ENCODE peak calls at places on chromosome 6, in seven cellular contexts. F is Panc1; C is HFF-Myc; Z is GM12864; E is tibial artery; O is HCT116; S is CD8-positive, alpha-beta T cell. W is an unnamed sample.

GRCh38 chr6:148846778-148847761 is 100.2 kb downstream of the UST start:
- DNase-seq in E (no peak), S (no peak), C (no peak), O (no peak), F (no peak), Z (no peak), W (no peak)

GRCh38 chr6:98832282-98833100 is 1.9 kb upstream of the POU3F2 start:
- DNase-seq in C (peak; percentile 16), Z (no peak), S (no peak), E (no peak), O (no peak), F (no peak), W (no peak)

GRCh38 chr6:70180183-70180903 is 122.5 kb downstream of the COL9A1 start:
- DNase-seq in E (no peak), F (no peak), Z (no peak), S (no peak), O (no peak), C (no peak), W (no peak)

GRCh38 chr6:33727932-33728331 is 16.4 kb upstream of the UQCC2 start:
- DNase-seq in Z (no peak), O (no peak), C (no peak), E (no peak), S (no peak), F (no peak), W (no peak)

GRCh38 chr6:17450825-17451224 is 57.4 kb downstream of the CAP2 start:
- DNase-seq in O (no peak), Z (no peak), S (no peak), C (no peak), E (no peak), F (no peak), W (no peak)

GRCh38 chr6:127833336-127833735 is 67.5 kb downstream of the THEMIS start:
- DNase-seq in E (no peak), O (no peak), S (no peak), F (no peak), C (no peak), Z (no peak), W (no peak)

GRCh38 chr6:148487461-148487860 is 144.8 kb downstream of the SASH1 start:
- DNase-seq in C (no peak), O (no peak), Z (no peak), E (no peak), F (no peak), S (no peak), W (no peak)

GRCh38 chr6:156061958-156062661 is 606.5 kb upstream of the NOX3 start:
- DNase-seq in O (no peak), E (peak; percentile 69), Z (no peak), S (no peak), F (no peak), C (no peak), W (no peak)

GRCh38 chr6:3211681-3212080 is 15.8 kb downstream of the TUBB2B start:
- DNase-seq in C (no peak), S (no peak), E (no peak), O (no peak), Z (no peak), F (no peak), W (no peak)

GRCh38 chr6:3209114-3210023 is 18.1 kb downstream of the TUBB2B start:
- DNase-seq in F (peak; percentile 88), S (no peak), E (peak; percentile 57), C (peak; percentile 99), O (peak; percentile 96), Z (peak; percentile 78), W (no peak)

GRCh38 chr6:3208096-3208774 is 19.2 kb downstream of the TUBB2B start:
- DNase-seq in O (no peak), S (no peak), E (peak; percentile 71), Z (no peak), C (peak; percentile 87), F (no peak), W (no peak)

GRCh38 chr6:3208775-3209113 is 18.7 kb downstream of the TUBB2B start:
- DNase-seq in E (no peak), O (no peak), C (no peak), F (no peak), S (no peak), Z (no peak), W (no peak)

DNA sequence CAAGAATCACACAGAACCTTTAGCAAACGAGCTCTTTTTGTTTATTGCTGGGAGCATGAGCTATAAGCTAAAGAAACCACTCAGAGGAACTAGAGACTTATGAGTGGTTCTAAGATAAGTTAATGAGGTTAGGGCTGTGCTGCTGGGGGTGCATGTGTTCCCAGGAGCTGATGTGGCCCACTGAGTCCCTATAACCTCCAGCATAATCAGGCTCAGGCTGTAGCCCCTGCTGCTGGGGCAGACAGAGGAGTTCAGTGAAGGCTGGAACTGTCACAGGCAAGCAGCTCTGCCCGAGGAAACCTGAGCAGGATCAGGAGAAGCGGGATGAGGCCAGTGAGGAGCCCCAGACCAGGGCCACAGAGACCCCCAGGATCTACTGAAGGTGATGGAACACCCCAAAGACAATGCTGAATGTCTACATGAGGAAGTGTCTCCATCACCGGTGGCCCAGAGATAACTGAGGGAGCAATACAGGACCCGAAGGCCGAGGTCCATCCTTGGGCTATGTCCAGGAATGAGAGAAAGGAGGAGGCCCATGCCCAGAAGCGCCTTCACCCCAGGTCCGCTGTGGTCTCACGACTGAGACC is 17.3 kb downstream of the TUBB2B start:
- DNase-seq in S (no peak), Z (no peak), F (no peak), E (no peak), O (no peak), C (no peak), W (no peak)
- TF ChIP-seq CTCF in S (no peak), Z (no peak), F (no peak), E (no peak), O (no peak), C (no peak), W (no peak)

DNA sequence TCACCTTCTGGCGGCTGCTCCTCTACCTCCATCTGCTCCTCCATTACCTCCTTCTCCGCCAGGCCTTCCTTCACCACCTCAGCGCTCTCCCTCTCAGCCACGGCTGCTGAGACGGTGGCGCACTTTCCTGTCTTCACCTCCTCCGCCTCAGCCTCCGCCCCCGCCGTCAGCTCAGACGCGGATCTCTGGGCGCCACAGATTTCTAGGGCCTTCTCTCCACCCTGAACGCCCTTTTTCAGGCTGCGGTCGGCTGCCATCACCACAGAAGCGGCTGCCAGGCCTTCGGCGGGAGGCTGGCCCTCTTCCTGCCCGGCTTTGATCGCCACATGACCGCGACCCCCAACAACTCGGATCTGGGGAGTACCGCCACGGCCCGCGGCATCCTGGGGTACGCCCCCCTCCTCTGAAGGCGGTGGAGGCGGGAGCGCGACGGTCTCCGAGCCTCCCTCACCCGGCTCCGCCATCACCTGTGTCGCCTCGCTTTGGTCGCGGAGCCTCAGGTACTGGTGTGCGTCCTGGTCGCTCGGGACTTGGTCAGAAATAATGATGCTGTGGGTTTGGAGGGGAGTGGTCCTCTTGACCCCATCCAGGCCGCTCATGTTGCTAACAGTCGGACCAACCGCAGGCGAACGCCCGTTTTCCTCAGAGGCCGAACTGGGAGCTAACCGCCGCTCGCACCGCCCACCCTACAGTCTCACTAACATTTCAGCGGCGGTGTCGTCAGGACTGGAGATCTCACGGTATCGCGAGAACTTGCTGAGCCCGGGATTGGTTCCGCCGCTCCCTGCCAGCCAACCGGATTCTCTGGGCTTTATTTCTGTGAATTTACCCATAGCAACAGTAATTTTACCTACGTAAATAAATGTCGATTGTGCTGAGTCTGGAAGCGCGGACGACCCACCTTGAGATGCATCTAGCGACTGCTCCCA is at the start of gene TSPYL1:
- DNase-seq in F (peak; percentile 97), C (peak; percentile 93), Z (peak; percentile 93), O (peak; percentile 92), E (peak; percentile 97), S (peak; percentile 97), W (peak; percentile 94)
- TF ChIP-seq CTCF in F (peak; percentile 18), C (no peak), Z (peak; percentile 18), O (no peak), E (no peak), S (no peak), W (no peak)

GRCh38 chr6:166987448-166987847 is 11.7 kb upstream of the CEP43 start:
- DNase-seq in O (no peak), F (no peak), C (no peak), E (no peak), S (no peak), Z (no peak), W (no peak)

GRCh38 chr6:166987930-166988329 is 11.3 kb upstream of the CEP43 start:
- DNase-seq in Z (no peak), F (no peak), C (no peak), E (no peak), S (no peak), O (no peak), W (no peak)

GRCh38 chr6:166988674-166989201 is 10.5 kb upstream of the CEP43 start:
- DNase-seq in Z (no peak), F (no peak), S (no peak), E (no peak), C (no peak), O (no peak), W (no peak)

DNA sequence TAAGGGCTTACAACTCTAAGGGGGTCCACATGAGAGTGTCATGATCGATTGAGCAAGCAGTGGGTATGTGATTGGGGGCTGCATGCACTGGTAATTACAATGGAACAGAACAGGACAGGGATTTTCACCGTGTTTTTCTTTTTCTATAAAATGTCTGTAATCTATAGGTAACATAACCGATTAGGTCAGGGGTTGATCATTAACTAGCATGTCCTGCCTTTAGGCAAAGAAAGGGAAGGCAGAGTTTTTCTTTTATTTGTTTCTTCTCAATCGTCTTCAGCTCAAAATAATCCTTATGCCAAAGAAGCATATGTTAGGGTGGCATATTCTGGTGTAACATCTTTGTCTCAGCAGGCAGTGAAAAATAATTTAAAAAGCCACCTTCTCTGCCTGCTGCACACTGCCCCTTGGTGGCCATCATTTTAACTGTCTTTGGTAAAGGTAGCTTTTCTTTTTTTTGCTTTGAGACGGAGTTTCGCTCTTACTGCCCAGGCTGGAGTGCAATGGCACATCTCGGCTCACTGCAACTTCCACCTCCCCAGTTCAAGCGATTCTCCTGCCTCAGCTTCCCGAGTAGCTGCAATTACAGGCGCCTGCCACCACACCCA is 9.7 kb upstream of the CEP43 start:
- DNase-seq in S (peak; percentile 51), Z (peak; percentile 34), O (no peak), E (no peak), F (no peak), C (no peak), W (no peak)
- TF ChIP-seq CTCF in S (peak; percentile 66), Z (peak; percentile 56), O (peak; percentile 38), E (no peak), F (peak; percentile 76), C (peak; percentile 26), W (peak; percentile 48)

GRCh38 chr6:44387346-44388134 is at the start of gene CDC5L:
- DNase-seq in F (peak; percentile 99), Z (peak; percentile 99), S (peak; percentile 91), C (peak; percentile 99), E (peak; percentile 96), O (peak; percentile 98), W (peak; percentile 95)
- TF ChIP-seq CTCF in F (no peak), Z (no peak), S (no peak), C (no peak), E (no peak), O (no peak), W (no peak)

DNA sequence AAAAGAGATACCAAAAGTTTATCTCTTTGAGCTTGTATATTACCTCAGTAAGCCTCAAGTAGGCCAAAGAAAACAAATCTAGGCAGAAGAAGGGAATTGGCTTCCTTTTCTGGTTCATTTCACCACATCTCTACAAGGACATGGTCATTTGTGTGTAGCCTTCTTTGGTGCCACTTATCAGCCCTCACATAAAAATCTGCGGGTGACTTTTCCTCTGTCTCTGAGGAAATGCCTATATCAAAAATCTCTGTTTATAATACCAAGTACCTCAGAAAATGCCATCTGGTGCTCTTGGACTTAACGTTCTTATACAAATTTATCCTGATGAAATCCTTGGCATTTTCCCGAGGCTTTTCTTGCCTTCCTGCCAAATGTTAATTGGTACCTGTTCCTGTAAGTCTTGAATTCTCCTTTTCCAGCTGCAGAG is 190.9 kb upstream of the PREP start:
- DNase-seq in C (no peak), S (no peak), O (no peak), E (no peak), F (no peak), Z (no peak), W (no peak)
- TF ChIP-seq CTCF in C (no peak), S (no peak), O (no peak), E (no peak), F (no peak), Z (no peak), W (no peak)